ENCODE peak calls at places on chromosomes 1 and 21, in ten cellular contexts. D, Y, S, C, Q, Z, N, G, E and L are unnamed samples.

GRCh38 chr1:30911061-30911954 is 2.8 kb upstream of the SDC3 start:
- DNase-seq in D (peak), Y (peak), S (peak), C (peak), Q (peak), Z (peak), N (peak), G (peak), E (peak), L (peak)

GRCh38 chr1:244192336-244192735 is 141.3 kb downstream of the ZBTB18 start:
- DNase-seq in D (no peak), Y (no peak), S (no peak), C (no peak), Q (no peak), Z (no peak), N (no peak), G (no peak), E (no peak), L (no peak)

GRCh38 chr1:178397678-178398077 is 99.1 kb downstream of the CLEC20A start:
- DNase-seq in D (no peak), Y (no peak), S (no peak), C (no peak), Q (no peak), Z (no peak), N (peak), G (no peak), E (no peak), L (no peak)

GRCh38 chr1:50328552-50328951 is 94.7 kb downstream of the DMRTA2 start:
- DNase-seq in D (no peak), Y (no peak), S (no peak), C (no peak), Q (no peak), Z (no peak), N (no peak), G (no peak), E (no peak), L (no peak)

GRCh38 chr1:22428672-22429071 is 23.0 kb upstream of the ZBTB40 start:
- DNase-seq in D (no peak), Y (peak), S (no peak), C (no peak), Q (no peak), Z (no peak), N (peak), G (no peak), E (peak), L (no peak)

GRCh38 chr1:230632273-230632873 is 9.9 kb upstream of the COG2 start:
- DNase-seq in D (no peak), Y (peak), S (no peak), C (peak), Q (no peak), Z (no peak), N (peak), G (peak), E (peak), L (no peak)

GRCh38 chr1:197696372-197696771 is 78.9 kb downstream of the DENND1B start:
- DNase-seq in D (no peak), Y (no peak), S (no peak), C (no peak), Q (no peak), Z (no peak), N (peak), G (no peak), E (peak), L (no peak)

GRCh38 chr1:204288061-204288588 is 71.6 kb downstream of the PLEKHA6 start:
- DNase-seq in D (no peak), Y (peak), S (no peak), C (peak), Q (no peak), Z (peak), N (peak), G (no peak), E (no peak), L (no peak)

GRCh38 chr21:36909901-36910561 is 56.4 kb downstream of the HLCS start:
- DNase-seq in D (no peak), Y (no peak), S (no peak), C (no peak), Q (no peak), Z (no peak), N (peak), G (no peak), E (peak), L (no peak)

GRCh38 chr1:21939650-21940374 is 2.7 kb upstream of the HSPG2 start:
- DNase-seq in D (peak), Y (peak), S (peak), C (no peak), Q (no peak), Z (peak), N (peak), G (no peak), E (peak), L (peak)

GRCh38 chr1:21302747-21303715 is 12.8 kb upstream of the ECE1 start:
- DNase-seq in D (no peak), Y (no peak), S (no peak), C (no peak), Q (no peak), Z (no peak), N (peak), G (no peak), E (peak), L (no peak)

GRCh38 chr1:36986241-36986955 is 47.9 kb downstream of the GRIK3 start:
- DNase-seq in D (no peak), Y (no peak), S (no peak), C (no peak), Q (no peak), Z (no peak), N (no peak), G (no peak), E (no peak), L (no peak)

GRCh38 chr21:37792046-37792445 is 124.2 kb downstream of the KCNJ6 start:
- DNase-seq in D (no peak), Y (no peak), S (no peak), C (no peak), Q (no peak), Z (no peak), N (peak), G (no peak), E (no peak), L (no peak)

GRCh38 chr1:10604966-10605365 is 130.2 kb downstream of the PEX14 start:
- DNase-seq in D (no peak), Y (no peak), S (no peak), C (no peak), Q (no peak), Z (no peak), N (no peak), G (no peak), E (no peak), L (no peak)

GRCh38 chr1:91398291-91398690 is 6.3 kb downstream of the HFM1 start:
- DNase-seq in D (no peak), Y (no peak), S (no peak), C (no peak), Q (no peak), Z (no peak), N (no peak), G (no peak), E (no peak), L (no peak)

GRCh38 chr1:173303984-173304383 is 96.9 kb upstream of the TNFSF4 start:
- DNase-seq in D (no peak), Y (no peak), S (no peak), C (no peak), Q (no peak), Z (no peak), N (no peak), G (no peak), E (no peak), L (no peak)

GRCh38 chr1:187877220-187877619 is 1048.5 kb downstream of the PLA2G4A start:
- DNase-seq in D (no peak), Y (no peak), S (no peak), C (peak), Q (no peak), Z (no peak), N (no peak), G (no peak), E (no peak), L (no peak)

GRCh38 chr1:161702250-161702649 is 4.8 kb upstream of the FCRLA start:
- DNase-seq in D (no peak), Y (no peak), S (no peak), C (peak), Q (no peak), Z (no peak), N (peak), G (no peak), E (no peak), L (no peak)

GRCh38 chr1:161890574-161890973 is 124.5 kb downstream of the ATF6 start:
- DNase-seq in D (no peak), Y (no peak), S (no peak), C (no peak), Q (no peak), Z (no peak), N (no peak), G (no peak), E (no peak), L (no peak)

GRCh38 chr21:42311160-42311559 is 4.0 kb downstream of the TFF3 start:
- DNase-seq in D (no peak), Y (no peak), S (no peak), C (peak), Q (no peak), Z (no peak), N (no peak), G (no peak), E (no peak), L (peak)

GRCh38 chr1:97094257-97094972 is 372.8 kb downstream of the PTBP2 start:
- DNase-seq in D (no peak), Y (no peak), S (no peak), C (no peak), Q (no peak), Z (no peak), N (peak), G (no peak), E (peak), L (no peak)

GRCh38 chr1:92747735-92748134 is 37.2 kb downstream of the EVI5 start:
- DNase-seq in D (no peak), Y (no peak), S (no peak), C (no peak), Q (no peak), Z (no peak), N (peak), G (no peak), E (peak), L (no peak)

GRCh38 chr1:89047734-89048133 is 17.3 kb downstream of the GBP1 start:
- DNase-seq in D (no peak), Y (no peak), S (no peak), C (no peak), Q (no peak), Z (no peak), N (peak), G (no peak), E (no peak), L (no peak)

GRCh38 chr1:169692766-169693460 is 18.5 kb downstream of the SELL start:
- DNase-seq in D (no peak), Y (no peak), S (no peak), C (no peak), Q (no peak), Z (no peak), N (no peak), G (no peak), E (no peak), L (no peak)

GRCh38 chr1:222974496-222974895 is 159.7 kb downstream of the DISP1 start:
- DNase-seq in D (no peak), Y (no peak), S (no peak), C (no peak), Q (no peak), Z (no peak), N (peak), G (no peak), E (peak), L (no peak)

GRCh38 chr1:167766538-167766937 is 44.8 kb downstream of the MPZL1 start:
- DNase-seq in D (no peak), Y (no peak), S (no peak), C (no peak), Q (no peak), Z (no peak), N (no peak), G (no peak), E (no peak), L (no peak)

GRCh38 chr1:206457408-206457807 is 12.9 kb upstream of the IKBKE start:
- DNase-seq in D (no peak), Y (no peak), S (no peak), C (no peak), Q (no peak), Z (no peak), N (peak), G (no peak), E (no peak), L (no peak)

GRCh38 chr1:24385160-24385939 is 28.2 kb downstream of the STPG1 start:
- DNase-seq in D (no peak), Y (peak), S (no peak), C (peak), Q (peak), Z (no peak), N (peak), G (no peak), E (no peak), L (no peak)

GRCh38 chr1:114610546-114611245 is 29.3 kb upstream of the BCAS2 start:
- DNase-seq in D (no peak), Y (no peak), S (no peak), C (no peak), Q (no peak), Z (no peak), N (peak), G (no peak), E (peak), L (no peak)

GRCh38 chr1:27322569-27323116 is 680 bp downstream of the TMEM222 start:
- DNase-seq in D (no peak), Y (no peak), S (no peak), C (no peak), Q (no peak), Z (no peak), N (no peak), G (no peak), E (no peak), L (no peak)

GRCh38 chr1:41799723-41800122 is 119.0 kb downstream of the HIVEP3 start:
- DNase-seq in D (no peak), Y (no peak), S (no peak), C (no peak), Q (no peak), Z (no peak), N (peak), G (no peak), E (no peak), L (no peak)